ENCODE peak calls at places on chromosome 15, in seven cellular contexts. One of them, this sample, is unnamed.

GRCh38 chr15:70902105-70902504 is 9.5 kb downstream of the LRRC49 start:
- ATAC-seq in natural killer cell: no peak
- ATAC-seq in activated CD8-positive, alpha-beta T cell treated with anti-CD3 and anti-CD28 coated beads for 36 hours: no peak
- ATAC-seq in CD8-positive, alpha-beta T cell: no peak
- ATAC-seq in foreskin keratinocyte: peak; percentile 89
- ATAC-seq in left lung: peak; percentile 35
- ATAC-seq in PC-3: peak; percentile 95
- ATAC-seq in this sample: no peak

GRCh38 chr15:71336671-71337070 is 221.4 kb downstream of the THSD4 start:
- ATAC-seq in natural killer cell: no peak
- ATAC-seq in activated CD8-positive, alpha-beta T cell treated with anti-CD3 and anti-CD28 coated beads for 36 hours: no peak
- ATAC-seq in CD8-positive, alpha-beta T cell: no peak
- ATAC-seq in foreskin keratinocyte: peak; percentile 3
- ATAC-seq in left lung: peak; percentile 12
- ATAC-seq in PC-3: no peak
- ATAC-seq in this sample: no peak

GRCh38 chr15:24766511-24767133 is 91.0 kb downstream of the NPAP1 start:
- ATAC-seq in natural killer cell: no peak
- ATAC-seq in activated CD8-positive, alpha-beta T cell treated with anti-CD3 and anti-CD28 coated beads for 36 hours: no peak
- ATAC-seq in CD8-positive, alpha-beta T cell: no peak
- ATAC-seq in foreskin keratinocyte: no peak
- ATAC-seq in left lung: no peak
- ATAC-seq in PC-3: no peak
- ATAC-seq in this sample: no peak

GRCh38 chr15:60605879-60606304 is 127.0 kb upstream of the ICE2 start:
- ATAC-seq in natural killer cell: no peak
- ATAC-seq in activated CD8-positive, alpha-beta T cell treated with anti-CD3 and anti-CD28 coated beads for 36 hours: no peak
- ATAC-seq in CD8-positive, alpha-beta T cell: no peak
- ATAC-seq in foreskin keratinocyte: no peak
- ATAC-seq in left lung: peak; percentile 41
- ATAC-seq in PC-3: no peak
- ATAC-seq in this sample: no peak

GRCh38 chr15:44394562-44394961 is 32.9 kb upstream of the CTDSPL2 start:
- ATAC-seq in natural killer cell: no peak
- ATAC-seq in activated CD8-positive, alpha-beta T cell treated with anti-CD3 and anti-CD28 coated beads for 36 hours: no peak
- ATAC-seq in CD8-positive, alpha-beta T cell: no peak
- ATAC-seq in foreskin keratinocyte: no peak
- ATAC-seq in left lung: no peak
- ATAC-seq in PC-3: no peak
- ATAC-seq in this sample: no peak

GRCh38 chr15:72797338-72797689 is 13.8 kb upstream of the ADPGK start:
- ATAC-seq in natural killer cell: no peak
- ATAC-seq in activated CD8-positive, alpha-beta T cell treated with anti-CD3 and anti-CD28 coated beads for 36 hours: no peak
- ATAC-seq in CD8-positive, alpha-beta T cell: no peak
- ATAC-seq in foreskin keratinocyte: no peak
- ATAC-seq in left lung: peak; percentile 19
- ATAC-seq in PC-3: no peak
- ATAC-seq in this sample: no peak

GRCh38 chr15:60563539-60564404 is 84.8 kb upstream of the ICE2 start:
- ATAC-seq in natural killer cell: peak; percentile 76
- ATAC-seq in activated CD8-positive, alpha-beta T cell treated with anti-CD3 and anti-CD28 coated beads for 36 hours: peak; percentile 54
- ATAC-seq in CD8-positive, alpha-beta T cell: peak; percentile 76
- ATAC-seq in foreskin keratinocyte: no peak
- ATAC-seq in left lung: no peak
- ATAC-seq in PC-3: no peak
- ATAC-seq in this sample: no peak

GRCh38 chr15:71203573-71204444 is 88.5 kb downstream of the THSD4 start:
- ATAC-seq in natural killer cell: no peak
- ATAC-seq in activated CD8-positive, alpha-beta T cell treated with anti-CD3 and anti-CD28 coated beads for 36 hours: no peak
- ATAC-seq in CD8-positive, alpha-beta T cell: no peak
- ATAC-seq in foreskin keratinocyte: no peak
- ATAC-seq in left lung: peak; percentile 9
- ATAC-seq in PC-3: no peak
- ATAC-seq in this sample: no peak

GRCh38 chr15:85777291-85778106 is 17.2 kb downstream of the KLHL25 start:
- ATAC-seq in natural killer cell: no peak
- ATAC-seq in activated CD8-positive, alpha-beta T cell treated with anti-CD3 and anti-CD28 coated beads for 36 hours: no peak
- ATAC-seq in CD8-positive, alpha-beta T cell: no peak
- ATAC-seq in foreskin keratinocyte: no peak
- ATAC-seq in left lung: peak; percentile 92
- ATAC-seq in PC-3: no peak
- ATAC-seq in this sample: no peak

GRCh38 chr15:93027413-93027812 is 61.6 kb downstream of the RGMA start:
- ATAC-seq in natural killer cell: no peak
- ATAC-seq in activated CD8-positive, alpha-beta T cell treated with anti-CD3 and anti-CD28 coated beads for 36 hours: no peak
- ATAC-seq in CD8-positive, alpha-beta T cell: no peak
- ATAC-seq in foreskin keratinocyte: no peak
- ATAC-seq in left lung: no peak
- ATAC-seq in PC-3: no peak
- ATAC-seq in this sample: no peak

GRCh38 chr15:85393206-85393605 is 12.8 kb downstream of the AKAP13 start:
- ATAC-seq in natural killer cell: no peak
- ATAC-seq in activated CD8-positive, alpha-beta T cell treated with anti-CD3 and anti-CD28 coated beads for 36 hours: no peak
- ATAC-seq in CD8-positive, alpha-beta T cell: no peak
- ATAC-seq in foreskin keratinocyte: no peak
- ATAC-seq in left lung: no peak
- ATAC-seq in PC-3: no peak
- ATAC-seq in this sample: no peak

GRCh38 chr15:101723874-101724674 is at the start of gene TARS3:
- ATAC-seq in natural killer cell: peak; percentile 99
- ATAC-seq in activated CD8-positive, alpha-beta T cell treated with anti-CD3 and anti-CD28 coated beads for 36 hours: peak; percentile 90
- ATAC-seq in CD8-positive, alpha-beta T cell: peak; percentile 93
- ATAC-seq in foreskin keratinocyte: peak; percentile 97
- ATAC-seq in left lung: peak; percentile 98
- ATAC-seq in PC-3: peak; percentile 97
- ATAC-seq in this sample: peak; percentile 99

GRCh38 chr15:85773916-85774315 is 20.8 kb downstream of the KLHL25 start:
- ATAC-seq in natural killer cell: no peak
- ATAC-seq in activated CD8-positive, alpha-beta T cell treated with anti-CD3 and anti-CD28 coated beads for 36 hours: no peak
- ATAC-seq in CD8-positive, alpha-beta T cell: no peak
- ATAC-seq in foreskin keratinocyte: no peak
- ATAC-seq in left lung: no peak
- ATAC-seq in PC-3: no peak
- ATAC-seq in this sample: no peak

GRCh38 chr15:55652909-55653495 is 64.9 kb upstream of the PYGO1 start:
- ATAC-seq in natural killer cell: no peak
- ATAC-seq in activated CD8-positive, alpha-beta T cell treated with anti-CD3 and anti-CD28 coated beads for 36 hours: no peak
- ATAC-seq in CD8-positive, alpha-beta T cell: no peak
- ATAC-seq in foreskin keratinocyte: no peak
- ATAC-seq in left lung: no peak
- ATAC-seq in PC-3: no peak
- ATAC-seq in this sample: no peak

GRCh38 chr15:92224843-92225242 is 168.8 kb upstream of the ST8SIA2 start:
- ATAC-seq in natural killer cell: no peak
- ATAC-seq in activated CD8-positive, alpha-beta T cell treated with anti-CD3 and anti-CD28 coated beads for 36 hours: no peak
- ATAC-seq in CD8-positive, alpha-beta T cell: no peak
- ATAC-seq in foreskin keratinocyte: no peak
- ATAC-seq in left lung: no peak
- ATAC-seq in PC-3: no peak
- ATAC-seq in this sample: no peak

GRCh38 chr15:69766156-69766555 is 313.5 kb downstream of the RPLP1 start:
- ATAC-seq in natural killer cell: no peak
- ATAC-seq in activated CD8-positive, alpha-beta T cell treated with anti-CD3 and anti-CD28 coated beads for 36 hours: no peak
- ATAC-seq in CD8-positive, alpha-beta T cell: no peak
- ATAC-seq in foreskin keratinocyte: peak; percentile 31
- ATAC-seq in left lung: no peak
- ATAC-seq in PC-3: peak; percentile 27
- ATAC-seq in this sample: no peak

GRCh38 chr15:29693225-29693624 is 129.0 kb downstream of the TJP1 start:
- ATAC-seq in natural killer cell: no peak
- ATAC-seq in activated CD8-positive, alpha-beta T cell treated with anti-CD3 and anti-CD28 coated beads for 36 hours: no peak
- ATAC-seq in CD8-positive, alpha-beta T cell: no peak
- ATAC-seq in foreskin keratinocyte: peak; percentile 45
- ATAC-seq in left lung: no peak
- ATAC-seq in PC-3: peak; percentile 58
- ATAC-seq in this sample: no peak

GRCh38 chr15:41838400-41838897 is at the start of gene PLA2G4B:
- ATAC-seq in natural killer cell: no peak
- ATAC-seq in activated CD8-positive, alpha-beta T cell treated with anti-CD3 and anti-CD28 coated beads for 36 hours: no peak
- ATAC-seq in CD8-positive, alpha-beta T cell: no peak
- ATAC-seq in foreskin keratinocyte: peak; percentile 59
- ATAC-seq in left lung: peak; percentile 89
- ATAC-seq in PC-3: peak; percentile 90
- ATAC-seq in this sample: no peak

GRCh38 chr15:96359772-96360498 is 29.4 kb downstream of the NR2F2 start:
- ATAC-seq in natural killer cell: no peak
- ATAC-seq in activated CD8-positive, alpha-beta T cell treated with anti-CD3 and anti-CD28 coated beads for 36 hours: no peak
- ATAC-seq in CD8-positive, alpha-beta T cell: no peak
- ATAC-seq in foreskin keratinocyte: peak; percentile 22
- ATAC-seq in left lung: peak; percentile 19
- ATAC-seq in PC-3: no peak
- ATAC-seq in this sample: peak; percentile 59

GRCh38 chr15:39172380-39173281 is 408.2 kb upstream of the THBS1 start:
- ATAC-seq in natural killer cell: no peak
- ATAC-seq in activated CD8-positive, alpha-beta T cell treated with anti-CD3 and anti-CD28 coated beads for 36 hours: no peak
- ATAC-seq in CD8-positive, alpha-beta T cell: no peak
- ATAC-seq in foreskin keratinocyte: peak; percentile 4
- ATAC-seq in left lung: peak; percentile 62
- ATAC-seq in PC-3: peak; percentile 33
- ATAC-seq in this sample: peak; percentile 73

GRCh38 chr15:61640751-61641150 is 411.6 kb upstream of the RORA start:
- ATAC-seq in natural killer cell: no peak
- ATAC-seq in activated CD8-positive, alpha-beta T cell treated with anti-CD3 and anti-CD28 coated beads for 36 hours: no peak
- ATAC-seq in CD8-positive, alpha-beta T cell: no peak
- ATAC-seq in foreskin keratinocyte: no peak
- ATAC-seq in left lung: no peak
- ATAC-seq in PC-3: no peak
- ATAC-seq in this sample: no peak

GRCh38 chr15:61639491-61639890 is 410.4 kb upstream of the RORA start:
- ATAC-seq in natural killer cell: no peak
- ATAC-seq in activated CD8-positive, alpha-beta T cell treated with anti-CD3 and anti-CD28 coated beads for 36 hours: no peak
- ATAC-seq in CD8-positive, alpha-beta T cell: no peak
- ATAC-seq in foreskin keratinocyte: no peak
- ATAC-seq in left lung: peak; percentile 91
- ATAC-seq in PC-3: no peak
- ATAC-seq in this sample: no peak

GRCh38 chr15:61641645-61642044 is 412.5 kb upstream of the RORA start:
- ATAC-seq in natural killer cell: no peak
- ATAC-seq in activated CD8-positive, alpha-beta T cell treated with anti-CD3 and anti-CD28 coated beads for 36 hours: no peak
- ATAC-seq in CD8-positive, alpha-beta T cell: no peak
- ATAC-seq in foreskin keratinocyte: no peak
- ATAC-seq in left lung: no peak
- ATAC-seq in PC-3: no peak
- ATAC-seq in this sample: no peak

DNA sequence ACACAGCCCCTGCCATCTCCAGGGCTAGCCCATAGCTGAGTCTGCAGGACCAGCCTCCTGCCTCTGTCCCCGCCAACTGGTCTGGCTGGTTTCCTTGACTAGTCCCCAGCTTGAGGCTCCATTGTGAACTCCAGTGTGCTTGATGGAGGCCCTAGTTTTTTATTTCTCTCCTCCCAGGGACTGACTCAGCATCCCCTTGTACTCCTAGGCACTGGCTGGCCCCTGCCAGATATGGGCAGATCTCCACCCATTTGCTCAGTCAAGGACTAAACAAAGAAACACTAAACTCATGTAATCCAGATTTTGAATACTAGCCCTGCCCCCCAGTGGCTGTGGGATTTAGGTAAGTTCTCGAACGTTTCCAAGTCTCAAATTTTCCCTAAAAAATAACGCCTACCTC is 415.4 kb upstream of the RORA start:
- ATAC-seq in natural killer cell: no peak
- ATAC-seq in activated CD8-positive, alpha-beta T cell treated with anti-CD3 and anti-CD28 coated beads for 36 hours: no peak
- ATAC-seq in CD8-positive, alpha-beta T cell: no peak
- ATAC-seq in foreskin keratinocyte: no peak
- ATAC-seq in left lung: peak; percentile 41
- ATAC-seq in PC-3: no peak
- ATAC-seq in this sample: no peak
- TF ChIP-seq CTCF in natural killer cell: no peak
- TF ChIP-seq CTCF in activated CD8-positive, alpha-beta T cell treated with anti-CD3 and anti-CD28 coated beads for 36 hours: no peak
- TF ChIP-seq CTCF in CD8-positive, alpha-beta T cell: no peak
- TF ChIP-seq CTCF in foreskin keratinocyte: peak; percentile 14
- TF ChIP-seq CTCF in left lung: no peak
- TF ChIP-seq CTCF in PC-3: no peak
- TF ChIP-seq CTCF in this sample: no peak

GRCh38 chr15:78872972-78873795 is 494 bp downstream of the MORF4L1 start:
- ATAC-seq in natural killer cell: peak; percentile 82
- ATAC-seq in activated CD8-positive, alpha-beta T cell treated with anti-CD3 and anti-CD28 coated beads for 36 hours: peak; percentile 76
- ATAC-seq in CD8-positive, alpha-beta T cell: peak; percentile 63
- ATAC-seq in foreskin keratinocyte: peak; percentile 73
- ATAC-seq in left lung: peak; percentile 72
- ATAC-seq in PC-3: peak; percentile 66
- ATAC-seq in this sample: peak; percentile 55
- TF ChIP-seq CTCF in natural killer cell: peak; percentile 33
- TF ChIP-seq CTCF in activated CD8-positive, alpha-beta T cell treated with anti-CD3 and anti-CD28 coated beads for 36 hours: peak; percentile 29
- TF ChIP-seq CTCF in CD8-positive, alpha-beta T cell: peak; percentile 28
- TF ChIP-seq CTCF in foreskin keratinocyte: peak; percentile 67
- TF ChIP-seq CTCF in left lung: no peak
- TF ChIP-seq CTCF in PC-3: peak; percentile 47
- TF ChIP-seq CTCF in this sample: peak; percentile 17

DNA sequence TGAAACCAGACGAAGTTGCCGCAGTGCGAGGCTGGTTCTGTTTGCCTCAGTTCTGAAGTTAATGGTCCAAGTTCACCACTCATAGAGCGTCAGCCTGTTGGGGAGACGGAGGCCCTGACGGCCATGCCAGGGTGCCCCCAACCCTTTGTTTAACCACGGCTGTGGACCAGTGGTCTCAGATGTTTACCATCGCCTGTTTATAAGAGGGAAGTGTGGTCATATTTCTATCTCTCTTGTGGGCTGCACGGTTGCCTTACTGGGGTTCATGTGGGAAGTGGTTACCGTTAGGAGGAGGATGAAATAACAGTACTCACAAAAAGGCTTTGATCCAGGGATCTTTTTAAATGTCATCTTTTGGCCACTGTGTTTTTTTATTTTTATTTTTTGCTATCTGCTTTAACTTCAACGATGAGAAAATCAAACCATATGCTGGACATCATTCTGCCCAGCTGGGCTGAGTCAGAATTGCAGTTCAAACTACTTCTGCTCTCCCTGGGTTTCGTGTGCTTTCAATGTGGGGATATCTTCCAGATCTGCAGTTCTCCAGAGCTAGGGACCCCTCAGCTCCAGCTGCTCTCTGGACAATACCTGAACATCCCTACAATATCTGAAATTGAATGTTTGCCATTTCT is 17.8 kb downstream of the SMAD3 start:
- ATAC-seq in natural killer cell: no peak
- ATAC-seq in activated CD8-positive, alpha-beta T cell treated with anti-CD3 and anti-CD28 coated beads for 36 hours: no peak
- ATAC-seq in CD8-positive, alpha-beta T cell: peak; percentile 20
- ATAC-seq in foreskin keratinocyte: no peak
- ATAC-seq in left lung: no peak
- ATAC-seq in PC-3: no peak
- ATAC-seq in this sample: no peak
- TF ChIP-seq CTCF in natural killer cell: no peak
- TF ChIP-seq CTCF in activated CD8-positive, alpha-beta T cell treated with anti-CD3 and anti-CD28 coated beads for 36 hours: no peak
- TF ChIP-seq CTCF in CD8-positive, alpha-beta T cell: no peak
- TF ChIP-seq CTCF in foreskin keratinocyte: no peak
- TF ChIP-seq CTCF in left lung: no peak
- TF ChIP-seq CTCF in PC-3: no peak
- TF ChIP-seq CTCF in this sample: no peak

DNA sequence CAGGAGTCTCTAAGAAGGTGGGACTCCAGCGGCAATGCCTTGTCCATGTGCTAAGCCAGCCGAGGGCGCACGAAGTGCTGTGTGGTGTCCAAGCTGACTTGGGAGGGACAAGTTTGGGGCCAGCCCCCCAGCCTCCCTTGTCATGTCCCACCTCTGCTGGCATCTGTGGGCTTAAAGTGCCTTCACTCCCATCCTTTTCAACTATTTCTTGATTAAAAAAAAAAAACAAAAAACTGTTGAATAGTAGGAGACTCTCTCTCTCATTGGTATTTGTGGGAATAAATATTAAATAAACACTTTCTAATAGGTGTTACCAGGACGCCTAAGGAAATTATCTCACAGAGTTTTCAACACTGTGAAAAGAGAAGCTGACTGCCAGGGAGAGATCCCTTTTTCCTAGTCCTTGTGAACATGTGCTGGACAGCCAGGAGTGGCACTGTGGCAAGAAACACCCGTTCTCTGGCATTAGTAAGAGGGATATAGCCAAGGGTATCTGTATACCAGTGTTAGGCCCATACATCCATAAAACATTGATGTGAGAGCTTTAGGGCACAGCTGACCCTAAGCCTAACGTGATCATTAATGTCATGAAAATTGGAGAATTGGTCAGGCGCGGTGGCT is 158.0 kb downstream of the IGF1R start:
- ATAC-seq in natural killer cell: no peak
- ATAC-seq in activated CD8-positive, alpha-beta T cell treated with anti-CD3 and anti-CD28 coated beads for 36 hours: no peak
- ATAC-seq in CD8-positive, alpha-beta T cell: no peak
- ATAC-seq in foreskin keratinocyte: no peak
- ATAC-seq in left lung: no peak
- ATAC-seq in PC-3: no peak
- ATAC-seq in this sample: no peak
- TF ChIP-seq CTCF in natural killer cell: no peak
- TF ChIP-seq CTCF in activated CD8-positive, alpha-beta T cell treated with anti-CD3 and anti-CD28 coated beads for 36 hours: no peak
- TF ChIP-seq CTCF in CD8-positive, alpha-beta T cell: no peak
- TF ChIP-seq CTCF in foreskin keratinocyte: no peak
- TF ChIP-seq CTCF in left lung: no peak
- TF ChIP-seq CTCF in PC-3: no peak
- TF ChIP-seq CTCF in this sample: no peak